ENCODE peak calls at places on chromosomes 5 and 9, in ten cellular contexts. One of them, this sample, is unnamed.

GRCh38 chr5:173637340-173637739 is 20.9 kb upstream of the BOD1 start:
- DNase-seq in brain microvascular endothelial cell: no peak
- DNase-seq in Peyer's patch: no peak
- DNase-seq in OCI-LY7: no peak
- DNase-seq in endodermal cell: no peak
- DNase-seq in AG04449: no peak
- DNase-seq in tibial artery: no peak
- DNase-seq in fibroblast of lung: no peak
- DNase-seq in mucosa of descending colon: no peak
- DNase-seq in CD8-positive, alpha-beta T cell: no peak
- DNase-seq in this sample: no peak

GRCh38 chr5:4896328-4896727 is 243.8 kb upstream of the ADAMTS16 start:
- DNase-seq in tibial artery: no peak
- DNase-seq in fibroblast of lung: no peak
- DNase-seq in CD8-positive, alpha-beta T cell: no peak
- DNase-seq in endodermal cell: no peak
- DNase-seq in mucosa of descending colon: no peak
- DNase-seq in brain microvascular endothelial cell: no peak
- DNase-seq in OCI-LY7: no peak
- DNase-seq in AG04449: no peak
- DNase-seq in Peyer's patch: no peak
- DNase-seq in this sample: no peak

GRCh38 chr5:112420111-112420864 is 1.2 kb upstream of the EPB41L4A start:
- DNase-seq in mucosa of descending colon: peak
- DNase-seq in Peyer's patch: peak
- DNase-seq in tibial artery: peak
- DNase-seq in CD8-positive, alpha-beta T cell: no peak
- DNase-seq in AG04449: no peak
- DNase-seq in fibroblast of lung: peak
- DNase-seq in endodermal cell: peak
- DNase-seq in brain microvascular endothelial cell: peak
- DNase-seq in OCI-LY7: peak
- DNase-seq in this sample: no peak

GRCh38 chr5:115297043-115297442 is 589 bp upstream of the CCDC112 start:
- DNase-seq in AG04449: no peak
- DNase-seq in tibial artery: no peak
- DNase-seq in CD8-positive, alpha-beta T cell: no peak
- DNase-seq in Peyer's patch: no peak
- DNase-seq in mucosa of descending colon: no peak
- DNase-seq in brain microvascular endothelial cell: no peak
- DNase-seq in OCI-LY7: no peak
- DNase-seq in fibroblast of lung: no peak
- DNase-seq in endodermal cell: no peak
- DNase-seq in this sample: peak

GRCh38 chr9:33263131-33263935 is 1.2 kb downstream of the BAG1 start:
- DNase-seq in AG04449: no peak
- DNase-seq in Peyer's patch: no peak
- DNase-seq in tibial artery: no peak
- DNase-seq in brain microvascular endothelial cell: peak
- DNase-seq in mucosa of descending colon: no peak
- DNase-seq in CD8-positive, alpha-beta T cell: no peak
- DNase-seq in endodermal cell: peak
- DNase-seq in fibroblast of lung: peak
- DNase-seq in OCI-LY7: peak
- DNase-seq in this sample: no peak

GRCh38 chr5:93497101-93497500 is 83.9 kb downstream of the NR2F1-AS1 start:
- DNase-seq in mucosa of descending colon: no peak
- DNase-seq in Peyer's patch: no peak
- DNase-seq in AG04449: no peak
- DNase-seq in endodermal cell: no peak
- DNase-seq in OCI-LY7: no peak
- DNase-seq in brain microvascular endothelial cell: peak
- DNase-seq in tibial artery: no peak
- DNase-seq in fibroblast of lung: peak
- DNase-seq in CD8-positive, alpha-beta T cell: no peak
- DNase-seq in this sample: no peak

GRCh38 chr5:401216-402034 is 41.6 kb upstream of the EXOC3 start:
- DNase-seq in endodermal cell: peak
- DNase-seq in OCI-LY7: no peak
- DNase-seq in mucosa of descending colon: peak
- DNase-seq in AG04449: no peak
- DNase-seq in brain microvascular endothelial cell: no peak
- DNase-seq in fibroblast of lung: no peak
- DNase-seq in Peyer's patch: peak
- DNase-seq in CD8-positive, alpha-beta T cell: no peak
- DNase-seq in tibial artery: peak
- DNase-seq in this sample: no peak

GRCh38 chr9:17906841-17907779 is 328.2 kb downstream of the SH3GL2 start:
- DNase-seq in CD8-positive, alpha-beta T cell: no peak
- DNase-seq in mucosa of descending colon: peak
- DNase-seq in OCI-LY7: no peak
- DNase-seq in tibial artery: peak
- DNase-seq in Peyer's patch: no peak
- DNase-seq in endodermal cell: peak
- DNase-seq in brain microvascular endothelial cell: no peak
- DNase-seq in AG04449: no peak
- DNase-seq in fibroblast of lung: no peak
- DNase-seq in this sample: no peak

GRCh38 chr9:6845881-6846280 is 88.1 kb downstream of the KDM4C start:
- DNase-seq in tibial artery: no peak
- DNase-seq in endodermal cell: peak
- DNase-seq in OCI-LY7: no peak
- DNase-seq in AG04449: no peak
- DNase-seq in CD8-positive, alpha-beta T cell: no peak
- DNase-seq in Peyer's patch: no peak
- DNase-seq in brain microvascular endothelial cell: no peak
- DNase-seq in fibroblast of lung: no peak
- DNase-seq in mucosa of descending colon: no peak
- DNase-seq in this sample: peak
- TF ChIP-seq CTCF in tibial artery: no peak
- TF ChIP-seq CTCF in endodermal cell: peak
- TF ChIP-seq CTCF in OCI-LY7: no peak
- TF ChIP-seq CTCF in AG04449: peak
- TF ChIP-seq CTCF in CD8-positive, alpha-beta T cell: no peak
- TF ChIP-seq CTCF in Peyer's patch: peak
- TF ChIP-seq CTCF in brain microvascular endothelial cell: peak
- TF ChIP-seq CTCF in fibroblast of lung: peak
- TF ChIP-seq CTCF in mucosa of descending colon: no peak
- TF ChIP-seq CTCF in this sample: peak

GRCh38 chr9:129500166-129500862 is 120.6 kb downstream of the C9orf50 start:
- DNase-seq in OCI-LY7: no peak
- DNase-seq in tibial artery: peak
- DNase-seq in Peyer's patch: no peak
- DNase-seq in mucosa of descending colon: no peak
- DNase-seq in fibroblast of lung: no peak
- DNase-seq in CD8-positive, alpha-beta T cell: no peak
- DNase-seq in AG04449: no peak
- DNase-seq in brain microvascular endothelial cell: no peak
- DNase-seq in endodermal cell: peak
- DNase-seq in this sample: no peak
- H3K4me3 ChIP-seq in OCI-LY7: no peak
- H3K4me3 ChIP-seq in tibial artery: peak
- H3K4me3 ChIP-seq in Peyer's patch: no peak
- H3K4me3 ChIP-seq in mucosa of descending colon: no peak
- H3K4me3 ChIP-seq in fibroblast of lung: no peak
- H3K4me3 ChIP-seq in CD8-positive, alpha-beta T cell: no peak
- H3K4me3 ChIP-seq in AG04449: no peak
- H3K4me3 ChIP-seq in brain microvascular endothelial cell: no peak
- H3K4me3 ChIP-seq in endodermal cell: no peak
- H3K4me3 ChIP-seq in this sample: no peak

GRCh38 chr9:74309654-74310053 is 187.5 kb upstream of the RORB start:
- DNase-seq in brain microvascular endothelial cell: no peak
- DNase-seq in fibroblast of lung: no peak
- DNase-seq in mucosa of descending colon: no peak
- DNase-seq in Peyer's patch: no peak
- DNase-seq in AG04449: no peak
- DNase-seq in OCI-LY7: no peak
- DNase-seq in tibial artery: no peak
- DNase-seq in CD8-positive, alpha-beta T cell: no peak
- DNase-seq in endodermal cell: no peak
- DNase-seq in this sample: no peak
- TF ChIP-seq CTCF in brain microvascular endothelial cell: no peak
- TF ChIP-seq CTCF in fibroblast of lung: no peak
- TF ChIP-seq CTCF in mucosa of descending colon: no peak
- TF ChIP-seq CTCF in Peyer's patch: no peak
- TF ChIP-seq CTCF in AG04449: no peak
- TF ChIP-seq CTCF in OCI-LY7: no peak
- TF ChIP-seq CTCF in tibial artery: no peak
- TF ChIP-seq CTCF in CD8-positive, alpha-beta T cell: no peak
- TF ChIP-seq CTCF in endodermal cell: peak
- TF ChIP-seq CTCF in this sample: peak

GRCh38 chr5:122385786-122386185 is 73.7 kb downstream of the SNCAIP start:
- DNase-seq in AG04449: no peak
- DNase-seq in brain microvascular endothelial cell: no peak
- DNase-seq in fibroblast of lung: peak
- DNase-seq in Peyer's patch: no peak
- DNase-seq in endodermal cell: no peak
- DNase-seq in tibial artery: no peak
- DNase-seq in mucosa of descending colon: no peak
- DNase-seq in OCI-LY7: no peak
- DNase-seq in CD8-positive, alpha-beta T cell: no peak
- DNase-seq in this sample: no peak
- H3K4me3 ChIP-seq in AG04449: no peak
- H3K4me3 ChIP-seq in brain microvascular endothelial cell: no peak
- H3K4me3 ChIP-seq in fibroblast of lung: no peak
- H3K4me3 ChIP-seq in Peyer's patch: no peak
- H3K4me3 ChIP-seq in endodermal cell: no peak
- H3K4me3 ChIP-seq in tibial artery: no peak
- H3K4me3 ChIP-seq in mucosa of descending colon: no peak
- H3K4me3 ChIP-seq in OCI-LY7: no peak
- H3K4me3 ChIP-seq in CD8-positive, alpha-beta T cell: no peak
- H3K4me3 ChIP-seq in this sample: no peak